ENCODE peak calls at places on chromosome 7, in five cellular contexts. V is uterus, R is upper lobe of left lung, J is thoracic aorta, G is prostate gland. E is an unnamed sample. For H3K27me3, the result is how much of the 10 kb centered on the place peaks cover.

GRCh38 chr7:27196287-27196739 is 3.6 kb downstream of the HOXA13 start:
- DNase-seq in V (peak), J (peak), R (no peak), G (peak), E (peak)

GRCh38 chr7:25947669-25948516 is 204.1 kb upstream of the NFE2L3 start:
- DNase-seq in J (no peak), V (no peak), R (no peak), G (no peak), E (no peak)

GRCh38 chr7:127986581-127987461 is 44.4 kb downstream of the LRRC4 start:
- DNase-seq in V (no peak), G (no peak), J (no peak), R (no peak), E (no peak)

GRCh38 chr7:128281605-128282380 is 40.7 kb downstream of the LEP start:
- DNase-seq in J (no peak), V (no peak), G (no peak), R (peak), E (no peak)

GRCh38 chr7:95607477-95608010 is 11.2 kb upstream of the PDK4 start:
- DNase-seq in J (no peak), G (no peak), R (no peak), V (peak), E (no peak)

GRCh38 chr7:41996381-41997035 is 240.5 kb downstream of the GLI3 start:
- DNase-seq in G (no peak), V (no peak), R (no peak), J (no peak), E (no peak)

GRCh38 chr7:120052884-120053382 is 220.0 kb upstream of the KCND2 start:
- DNase-seq in R (no peak), V (peak), G (no peak), J (no peak), E (no peak)

GRCh38 chr7:43954524-43955228 is 28.4 kb downstream of the UBE2D4 start:
- DNase-seq in J (no peak), V (no peak), R (no peak), G (no peak), E (no peak)

GRCh38 chr7:67843615-67844014 is 847.0 kb downstream of the TYW1 start:
- DNase-seq in J (no peak), G (no peak), R (no peak), V (no peak), E (no peak)

GRCh38 chr7:14606101-14606500 is 296.4 kb downstream of the DGKB start:
- DNase-seq in R (no peak), J (no peak), V (no peak), G (no peak), E (no peak)

GRCh38 chr7:28738384-28738783 is 219.7 kb downstream of the TRIL start:
- DNase-seq in J (no peak), G (no peak), V (no peak), R (no peak), E (peak)

GRCh38 chr7:101891936-101892640 is 74.7 kb downstream of the CUX1 start:
- DNase-seq in G (no peak), J (no peak), R (no peak), V (no peak), E (no peak)

GRCh38 chr7:2814682-2815522 is 29.2 kb downstream of the GNA12 start:
- DNase-seq in R (no peak), V (no peak), G (no peak), J (no peak), E (no peak)

GRCh38 chr7:96527133-96527827 is 182.4 kb downstream of the SEM1 start:
- DNase-seq in J (no peak), V (no peak), R (no peak), G (no peak), E (no peak)

GRCh38 chr7:115782716-115783460 is 247.7 kb downstream of the TFEC start:
- DNase-seq in J (no peak), G (no peak), R (no peak), V (no peak), E (no peak)

GRCh38 chr7:35277359-35277758 is 23.5 kb upstream of the TBX20 start:
- DNase-seq in V (no peak), J (no peak), G (no peak), R (no peak), E (no peak)

GRCh38 chr7:75614390-75614789 is 122.3 kb downstream of the SPDYE5 start:
- DNase-seq in R (no peak), V (no peak), G (no peak), J (no peak), E (no peak)

GRCh38 chr7:102306916-102307677 is 20.4 kb downstream of the SH2B2 start:
- DNase-seq in J (no peak), R (no peak), V (no peak), G (peak), E (peak)

GRCh38 chr7:87148332-87148955 is 3.8 kb upstream of the DMTF1 start:
- DNase-seq in J (no peak), R (no peak), V (no peak), G (no peak), E (no peak)

GRCh38 chr7:141480953-141481352 is 70.3 kb upstream of the AGK start:
- DNase-seq in V (no peak), G (no peak), R (peak), J (no peak), E (no peak)

DNA sequence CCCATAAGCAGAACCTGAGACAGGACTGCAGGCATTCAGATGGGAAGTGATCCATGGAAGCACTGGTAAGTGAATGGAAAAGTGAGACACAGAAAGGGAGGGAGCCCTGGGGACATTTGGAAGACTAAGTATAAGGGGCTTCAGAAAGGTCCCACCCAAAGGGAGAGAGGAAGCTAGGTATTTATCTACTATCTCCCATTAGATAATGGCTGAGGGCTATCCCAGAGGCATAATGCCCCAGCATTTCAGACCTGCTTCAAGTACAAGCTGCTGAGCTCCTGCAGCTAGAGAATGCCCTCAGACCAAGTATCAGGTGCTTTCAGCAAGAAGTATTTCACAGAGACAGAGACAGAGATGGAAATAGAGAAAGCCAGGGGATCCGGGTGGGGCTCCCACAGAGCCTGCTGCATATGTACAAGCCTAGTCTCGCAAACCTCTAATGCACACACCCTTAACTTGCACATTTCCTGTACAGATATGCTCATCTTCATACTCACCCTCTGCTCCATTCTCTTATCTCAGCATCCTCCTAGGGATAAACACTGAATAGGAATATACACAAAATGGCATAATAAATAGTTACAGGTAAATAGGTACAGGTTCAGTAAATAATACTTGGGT is 20.2 kb downstream of the KDM7A start:
- DNase-seq in V (no peak), J (no peak), R (no peak), G (no peak), E (no peak)
- H3K27me3 ChIP-seq in V (under half), J (under half), R (under half), G (under half), E (under half)

DNA sequence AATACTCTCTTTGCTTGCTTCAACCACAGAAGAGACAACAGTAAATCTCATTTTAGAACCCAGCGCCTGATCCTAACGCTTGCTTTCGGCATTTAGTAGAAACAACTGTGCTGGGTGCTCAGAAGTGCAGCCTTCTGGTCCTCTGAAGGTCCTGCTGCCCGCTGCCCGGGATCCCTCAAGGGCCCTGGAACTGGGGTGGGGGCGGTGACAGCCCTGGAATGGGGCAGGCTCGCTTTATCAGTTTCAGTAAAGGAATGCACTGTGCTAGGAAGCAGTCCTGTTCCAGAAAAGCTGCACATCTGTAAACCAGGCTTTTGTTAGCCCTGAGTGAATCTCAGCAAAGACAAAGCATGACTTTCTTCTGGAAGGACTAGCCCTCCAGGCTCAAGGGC is 254.6 kb downstream of the TNS3 start:
- DNase-seq in V (no peak), G (no peak), R (peak), J (no peak), E (no peak)
- H3K4me3 ChIP-seq in V (no peak), G (no peak), R (peak), J (peak), E (peak)

GRCh38 chr7:30751696-30752273 is at the start of gene INMT:
- DNase-seq in G (peak), J (no peak), R (peak), V (peak), E (no peak)
- TF ChIP-seq CTCF in G (no peak), J (no peak), R (no peak), V (no peak), E (no peak)

GRCh38 chr7:1675036-1675671 is 5.1 kb downstream of the ELFN1 start:
- DNase-seq in R (peak), V (no peak), J (no peak), G (no peak), E (no peak)

GRCh38 chr7:1678070-1678543 is 8.0 kb downstream of the ELFN1 start:
- DNase-seq in V (no peak), J (no peak), R (peak), G (no peak), E (peak)

GRCh38 chr7:1675673-1676549 is 5.8 kb downstream of the ELFN1 start:
- DNase-seq in R (peak), J (no peak), V (no peak), G (no peak), E (peak)

GRCh38 chr7:1677206-1678069 is 7.4 kb downstream of the ELFN1 start:
- DNase-seq in V (no peak), J (no peak), R (no peak), G (no peak), E (no peak)

GRCh38 chr7:1676550-1677071 is 6.5 kb downstream of the ELFN1 start:
- DNase-seq in G (no peak), R (no peak), J (no peak), V (no peak), E (no peak)
- H3K27me3 ChIP-seq in G (under half), R (under half), J (under half), V (under half), E (under half)

DNA sequence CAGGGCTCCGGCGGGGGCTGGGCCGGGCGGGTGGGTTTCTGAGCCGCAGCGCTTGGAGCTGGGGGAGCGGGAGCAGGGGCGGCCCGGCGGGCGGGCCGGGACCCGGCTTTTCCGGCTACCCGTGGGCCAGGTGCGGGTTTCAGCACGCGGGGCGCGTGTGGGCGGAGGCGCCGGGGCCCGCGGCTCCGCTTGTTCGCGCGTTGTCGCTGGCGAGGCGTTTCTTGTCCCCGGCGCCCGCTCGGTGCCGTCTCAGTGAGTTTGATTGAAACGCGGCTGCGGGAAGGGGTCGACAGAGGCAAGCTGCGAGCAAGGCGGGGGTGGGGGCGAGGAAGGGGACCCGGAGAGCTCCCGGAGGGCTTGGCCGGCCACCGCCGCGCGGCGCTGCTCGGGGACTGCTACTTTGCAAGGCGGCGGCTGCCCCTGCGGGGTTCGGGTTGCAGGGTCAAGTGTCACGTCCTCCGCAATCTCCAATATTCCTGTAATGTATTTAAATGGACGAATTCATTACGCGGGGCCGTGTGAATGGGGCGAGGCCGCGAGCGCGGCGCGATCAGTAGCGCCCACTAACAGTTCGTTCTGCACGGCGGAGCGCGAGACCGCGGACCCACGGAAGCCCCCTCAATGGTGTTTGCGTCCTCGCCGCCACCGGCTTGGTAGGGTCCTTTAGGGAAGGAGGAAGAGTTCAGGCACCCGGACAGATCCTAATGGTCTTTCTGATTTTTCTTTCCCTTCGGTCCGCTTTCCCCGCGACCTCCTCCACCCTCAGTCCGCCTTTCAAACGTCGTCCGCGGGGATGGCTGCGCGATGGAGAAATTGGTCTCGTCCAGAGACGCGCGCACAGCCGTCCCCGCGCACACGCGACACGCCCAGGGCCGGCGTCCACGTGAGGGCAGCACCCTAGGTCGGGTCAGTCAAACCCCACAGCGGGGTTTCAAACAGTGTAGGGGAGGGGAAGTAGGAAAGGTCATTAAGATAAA is 76.9 kb downstream of the INSIG1 start:
- DNase-seq in G (no peak), J (no peak), V (no peak), R (peak), E (no peak)
- H3K4me3 ChIP-seq in G (no peak), J (peak), V (no peak), R (peak), E (peak)

GRCh38 chr7:91082854-91083495 is 181.3 kb upstream of the FZD1 start:
- DNase-seq in J (no peak), R (no peak), V (no peak), G (no peak), E (no peak)
- TF ChIP-seq CTCF in J (peak), R (peak), V (no peak), G (peak), E (peak)

GRCh38 chr7:129788993-129789392 is 163.8 kb downstream of the UBE2H start:
- DNase-seq in R (no peak), V (no peak), G (no peak), J (no peak), E (no peak)

GRCh38 chr7:129786179-129786514 is 166.6 kb downstream of the UBE2H start:
- DNase-seq in R (no peak), G (no peak), V (no peak), J (no peak), E (no peak)

GRCh38 chr7:129784783-129785456 is 167.8 kb downstream of the UBE2H start:
- DNase-seq in R (no peak), J (no peak), G (no peak), V (no peak), E (no peak)

GRCh38 chr7:129785457-129786178 is 167.1 kb downstream of the UBE2H start:
- DNase-seq in J (no peak), R (no peak), G (no peak), V (no peak), E (no peak)

GRCh38 chr7:129786825-129787563 is 165.8 kb downstream of the UBE2H start:
- DNase-seq in R (no peak), G (no peak), V (no peak), J (no peak), E (no peak)
- H3K27me3 ChIP-seq in R (under half), G (under half), V (under half), J (under half), E (half or more)

GRCh38 chr7:70568674-70569334 is 563.1 kb upstream of the GALNT17 start:
- DNase-seq in V (no peak), J (no peak), G (no peak), R (no peak), E (peak)
- H3K4me3 ChIP-seq in V (no peak), J (no peak), G (no peak), R (no peak), E (no peak)

E was measured in heart left ventricle.